ENCODE peak calls at places on chromosomes 16 and 17, in six cellular contexts. V is left cardiac atrium, R is heart left ventricle, Q is COR-L47, I is smooth muscle cell of the brain vasculature, X is nephron progenitor cell. J is an unnamed sample.

GRCh38 chr17:82097187-82097918 is 683 bp downstream of the FASN start:
- DNase-seq in V (peak; percentile 57), R (peak; percentile 70), Q (peak; percentile 15), I (no peak), X (peak; percentile 69), J (no peak)

GRCh38 chr17:35773129-35773528 is 12.4 kb downstream of the C17orf50 start:
- DNase-seq in V (no peak), R (no peak), Q (no peak), I (no peak), X (no peak), J (no peak)

GRCh38 chr16:56301391-56301850 is 110.1 kb downstream of the GNAO1 start:
- DNase-seq in V (no peak), R (no peak), Q (no peak), I (no peak), X (no peak), J (no peak)

GRCh38 chr17:78717431-78717980 is 64.6 kb downstream of the CYTH1 start:
- DNase-seq in V (no peak), R (no peak), Q (peak; percentile 48), I (no peak), X (no peak), J (peak; percentile 46)

GRCh38 chr17:18025596-18026407 is 13.2 kb downstream of the ATPAF2 start:
- DNase-seq in V (no peak), R (no peak), Q (no peak), I (no peak), X (no peak), J (no peak)

GRCh38 chr17:41758601-41759000 is 24.2 kb upstream of the HAP1 start:
- DNase-seq in V (no peak), R (no peak), Q (no peak), I (no peak), X (no peak), J (no peak)

GRCh38 chr16:5604770-5605169 is 507.2 kb upstream of the EEF2KMT start:
- DNase-seq in V (no peak), R (no peak), Q (no peak), I (no peak), X (peak; percentile 18), J (peak; percentile 54)

GRCh38 chr16:27901956-27902355 is 161.6 kb downstream of the GSG1L start:
- DNase-seq in V (no peak), R (no peak), Q (no peak), I (no peak), X (no peak), J (no peak)

GRCh38 chr17:27751166-27751565 is 49.2 kb downstream of the NOS2 start:
- DNase-seq in V (no peak), R (no peak), Q (no peak), I (no peak), X (no peak), J (no peak)

GRCh38 chr17:38783227-38783626 is 16.1 kb downstream of the PIP4K2B start:
- DNase-seq in V (no peak), R (no peak), Q (no peak), I (no peak), X (no peak), J (no peak)

GRCh38 chr17:3911271-3912053 is 4.8 kb downstream of the P2RX1 start:
- DNase-seq in V (peak; percentile 64), R (no peak), Q (no peak), I (no peak), X (no peak), J (peak; percentile 19)

GRCh38 chr17:80265205-80266068 is 4.8 kb downstream of the RNF213 start:
- DNase-seq in V (no peak), R (no peak), Q (no peak), I (no peak), X (no peak), J (no peak)

GRCh38 chr17:36840796-36841195 is 96.5 kb upstream of the LHX1 start:
- DNase-seq in V (no peak), R (no peak), Q (no peak), I (no peak), X (no peak), J (no peak)

GRCh38 chr16:46908540-46909372 is 24.6 kb downstream of the GPT2 start:
- DNase-seq in V (peak; percentile 48), R (no peak), Q (peak; percentile 32), I (peak; percentile 55), X (peak; percentile 85), J (no peak)

GRCh38 chr16:66043326-66043725 is 323.2 kb upstream of the CDH5 start:
- DNase-seq in V (no peak), R (no peak), Q (no peak), I (no peak), X (no peak), J (no peak)

GRCh38 chr17:75783069-75783783 is 1.4 kb upstream of the UNK start:
- DNase-seq in V (no peak), R (no peak), Q (peak; percentile 62), I (no peak), X (no peak), J (peak; percentile 60)

GRCh38 chr16:74667215-74667765 is 613 bp upstream of the RFWD3 start:
- DNase-seq in V (peak; percentile 41), R (no peak), Q (no peak), I (no peak), X (peak; percentile 27), J (no peak)

GRCh38 chr16:78896280-78896679 is 704.3 kb downstream of the MAF start:
- DNase-seq in V (no peak), R (no peak), Q (no peak), I (no peak), X (no peak), J (no peak)

GRCh38 chr17:46995841-46996571 is 17.0 kb upstream of the RPRML start:
- DNase-seq in V (no peak), R (no peak), Q (no peak), I (no peak), X (no peak), J (no peak)

J was measured in DMS153.